ENCODE peak calls at places on chromosomes 13 and 19, in nine cellular contexts. Z, Y, O, Q, K, P, V, U and M are unnamed samples.

GRCh38 chr19:28949535-28949934 is 263.4 kb downstream of the UQCRFS1 start:
- DNase-seq in Z (no peak), Y (no peak), O (no peak), Q (no peak), K (no peak), P (no peak), V (no peak), U (no peak), M (no peak)

GRCh38 chr13:91185294-91185863 is 162.1 kb upstream of the MIR17HG start:
- DNase-seq in Z (peak), Y (no peak), O (no peak), Q (peak), K (peak), P (no peak), V (no peak), U (no peak), M (no peak)

GRCh38 chr13:106609116-106609515 is 41.2 kb upstream of the ARGLU1 start:
- DNase-seq in Z (no peak), Y (no peak), O (no peak), Q (no peak), K (no peak), P (no peak), V (no peak), U (no peak), M (no peak)

GRCh38 chr19:34336781-34337271 is 28.2 kb upstream of the GPI start:
- DNase-seq in Z (no peak), Y (no peak), O (no peak), Q (peak), K (peak), P (no peak), V (no peak), U (peak), M (no peak)

GRCh38 chr13:71867101-71867814 is at the start of gene DACH1:
- DNase-seq in Z (peak), Y (no peak), O (peak), Q (peak), K (peak), P (peak), V (no peak), U (peak), M (peak)

GRCh38 chr19:33208371-33208770 is 14.2 kb downstream of the LRP3 start:
- DNase-seq in Z (no peak), Y (no peak), O (no peak), Q (no peak), K (peak), P (no peak), V (no peak), U (no peak), M (peak)

GRCh38 chr13:38688674-38689073 is 1.8 kb downstream of the FREM2 start:
- DNase-seq in Z (no peak), Y (no peak), O (no peak), Q (no peak), K (no peak), P (no peak), V (no peak), U (no peak), M (peak)

GRCh38 chr13:53054569-53054968 is 26.0 kb downstream of the OLFM4 start:
- DNase-seq in Z (no peak), Y (no peak), O (no peak), Q (no peak), K (no peak), P (no peak), V (no peak), U (no peak), M (no peak)

GRCh38 chr13:65943711-65944110 is 1286.4 kb downstream of the PCDH9 start:
- DNase-seq in Z (peak), Y (no peak), O (no peak), Q (peak), K (no peak), P (no peak), V (no peak), U (no peak), M (no peak)

GRCh38 chr19:40344422-40344821 is 3.8 kb downstream of the C19orf47 start:
- DNase-seq in Z (no peak), Y (no peak), O (no peak), Q (no peak), K (no peak), P (no peak), V (no peak), U (no peak), M (no peak)

GRCh38 chr19:40347476-40348124 is 597 bp downstream of the C19orf47 start:
- DNase-seq in Z (no peak), Y (no peak), O (no peak), Q (no peak), K (no peak), P (no peak), V (no peak), U (no peak), M (no peak)

GRCh38 chr19:40348125-40348913 is at the start of the genes C19orf47 and PLD3:
- DNase-seq in Z (peak), Y (peak), O (peak), Q (peak), K (peak), P (peak), V (peak), U (peak), M (peak)

GRCh38 chr19:40348961-40349507 is 539 bp downstream of the PLD3 start:
- DNase-seq in Z (peak), Y (no peak), O (no peak), Q (peak), K (peak), P (no peak), V (no peak), U (peak), M (no peak)
- H3K27ac ChIP-seq in Z (peak), Y (peak), O (peak), Q (no peak), K (peak), P (peak), V (peak), U (peak), M (no peak)

GRCh38 chr19:2636142-2636896 is 66.2 kb downstream of the GNG7 start:
- DNase-seq in Z (no peak), Y (no peak), O (no peak), Q (no peak), K (no peak), P (no peak), V (no peak), U (no peak), M (peak)
- H3K27ac ChIP-seq in Z (no peak), Y (no peak), O (peak), Q (no peak), K (no peak), P (no peak), V (no peak), U (no peak), M (no peak)

GRCh38 chr19:11382898-11383705 is 1.0 kb downstream of the EPOR start:
- DNase-seq in Z (no peak), Y (no peak), O (peak), Q (peak), K (peak), P (peak), V (no peak), U (peak), M (peak)
- H3K27ac ChIP-seq in Z (no peak), Y (no peak), O (peak), Q (peak), K (peak), P (peak), V (no peak), U (peak), M (peak)

GRCh38 chr19:38648789-38649304 is 1.4 kb downstream of the ACTN4 start:
- DNase-seq in Z (no peak), Y (no peak), O (no peak), Q (no peak), K (no peak), P (no peak), V (no peak), U (peak), M (no peak)
- H3K27ac ChIP-seq in Z (peak), Y (peak), O (peak), Q (peak), K (peak), P (peak), V (peak), U (peak), M (peak)

GRCh38 chr13:40447857-40448256 is 218.6 kb downstream of the FOXO1 start:
- DNase-seq in Z (no peak), Y (no peak), O (no peak), Q (no peak), K (no peak), P (no peak), V (no peak), U (no peak), M (no peak)
- H3K27ac ChIP-seq in Z (no peak), Y (no peak), O (no peak), Q (no peak), K (no peak), P (no peak), V (no peak), U (no peak), M (no peak)

DNA sequence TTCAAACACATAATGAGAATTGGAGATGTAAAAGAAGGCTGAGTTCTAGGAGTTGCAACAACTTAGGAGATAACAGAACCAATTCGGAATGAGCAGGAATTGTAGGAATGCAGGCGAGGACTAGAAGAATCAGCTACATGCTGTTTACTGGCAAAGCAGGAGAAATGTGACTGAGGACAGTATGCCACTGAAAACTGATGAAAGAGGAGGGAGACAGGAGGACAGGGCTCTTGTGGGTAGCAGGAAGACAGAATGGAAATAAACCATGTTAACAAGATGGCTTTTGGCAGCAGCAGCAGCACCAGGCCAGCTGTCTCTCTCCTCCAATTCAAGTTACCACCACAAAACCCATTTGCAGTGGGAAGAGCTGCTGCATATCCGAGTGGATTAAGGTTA is 91.0 kb upstream of the SLC15A1 start:
- DNase-seq in Z (no peak), Y (no peak), O (no peak), Q (no peak), K (no peak), P (no peak), V (no peak), U (no peak), M (no peak)
- H3K27ac ChIP-seq in Z (no peak), Y (no peak), O (no peak), Q (no peak), K (no peak), P (no peak), V (no peak), U (no peak), M (no peak)

GRCh38 chr13:110306340-110306959 is 507 bp downstream of the COL4A1 start:
- DNase-seq in Z (no peak), Y (no peak), O (no peak), Q (peak), K (peak), P (no peak), V (no peak), U (peak), M (no peak)
- H3K27ac ChIP-seq in Z (peak), Y (peak), O (peak), Q (peak), K (peak), P (peak), V (peak), U (peak), M (peak)

DNA sequence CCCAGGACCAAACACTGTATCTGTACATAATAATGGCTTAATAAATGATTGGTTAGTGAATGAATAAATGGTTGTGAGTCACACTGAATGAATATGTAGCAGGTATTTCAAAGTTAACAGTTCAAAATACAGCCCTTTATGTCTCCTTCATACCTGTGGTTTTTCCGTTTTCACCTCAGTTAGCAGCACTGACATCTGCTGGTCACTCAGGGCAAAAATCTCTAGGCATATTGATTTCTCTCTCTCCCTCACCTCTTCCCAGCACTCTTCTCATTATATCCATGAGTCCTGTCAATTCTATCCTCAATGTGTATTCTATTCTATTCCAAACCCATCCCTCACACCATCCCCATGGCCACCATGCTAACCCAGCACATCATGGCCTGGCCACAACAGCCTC is 76.2 kb downstream of the PEG3 start:
- DNase-seq in Z (no peak), Y (no peak), O (no peak), Q (no peak), K (no peak), P (no peak), V (no peak), U (no peak), M (no peak)
- H3K27ac ChIP-seq in Z (no peak), Y (no peak), O (no peak), Q (no peak), K (no peak), P (no peak), V (no peak), U (no peak), M (no peak)

DNA sequence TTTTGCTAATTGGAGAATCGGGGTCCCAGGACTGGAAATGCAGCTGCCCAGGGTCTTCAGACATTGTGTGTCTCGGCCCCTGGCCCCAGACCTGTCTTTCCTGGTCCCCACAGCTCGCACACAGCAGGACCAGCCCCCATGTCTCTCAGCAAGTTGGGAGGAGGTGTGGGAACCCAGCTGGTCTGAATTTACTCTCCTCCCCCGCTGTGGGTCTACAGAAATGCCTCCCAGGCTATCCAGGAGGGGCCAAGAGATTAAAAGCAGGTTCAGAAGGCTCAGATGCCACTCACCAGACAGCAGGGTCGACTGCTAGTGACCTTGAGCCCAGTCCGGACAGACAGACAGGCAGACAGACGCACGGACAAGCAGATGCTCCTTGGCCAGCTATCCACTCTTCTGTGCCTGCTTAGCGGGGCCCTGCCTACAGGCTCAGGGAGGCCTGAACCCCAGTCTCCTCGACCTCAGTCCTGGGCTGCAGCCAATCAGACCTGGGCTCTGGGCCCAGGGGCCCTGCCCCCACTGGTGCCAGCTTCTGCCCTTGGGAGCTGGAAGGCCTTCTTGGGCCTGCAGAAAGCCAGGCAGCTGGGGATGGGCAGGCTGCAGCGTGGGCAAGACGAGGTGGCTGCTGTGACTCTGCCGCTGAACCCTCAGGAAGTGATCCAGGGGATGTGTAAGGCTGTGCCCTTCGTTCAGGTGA is at the start of gene DAND5:
- DNase-seq in Z (no peak), Y (no peak), O (no peak), Q (no peak), K (peak), P (peak), V (no peak), U (no peak), M (no peak)
- H3K27ac ChIP-seq in Z (no peak), Y (no peak), O (no peak), Q (peak), K (peak), P (peak), V (no peak), U (no peak), M (no peak)